ENCODE peak calls at places on chromosomes 1 and 21, in four cellular contexts. F is IMR-90; H is CD4-positive, alpha-beta T cell; S is substantia nigra. C is an unnamed sample.

GRCh38 chr1:233587958-233588799 is 25.7 kb upstream of the KCNK1 start:
- DNase-seq in S (no peak), H (no peak), F (no peak), C (peak; percentile 23)

GRCh38 chr1:33342041-33342723 is 21.3 kb upstream of the A3GALT2 start:
- DNase-seq in S (peak; percentile 61), F (peak; percentile 99), H (no peak), C (peak; percentile 43)

GRCh38 chr1:27070390-27071048 is 57.9 kb upstream of the TENT5B start:
- DNase-seq in S (no peak), F (no peak), H (no peak), C (no peak)

GRCh38 chr1:119987112-119987511 is 82.3 kb downstream of the NOTCH2 start:
- DNase-seq in S (no peak), F (peak; percentile 97), H (no peak), C (no peak)

GRCh38 chr1:94773931-94774422 is 46.2 kb upstream of the SLC44A3 start:
- DNase-seq in H (no peak), S (no peak), F (peak; percentile 85), C (no peak)

GRCh38 chr1:91548382-91549040 is 47.9 kb downstream of the CDC7 start:
- DNase-seq in F (no peak), H (no peak), S (no peak), C (no peak)

GRCh38 chr21:43012596-43012995 is 38.2 kb downstream of the PKNOX1 start:
- DNase-seq in S (no peak), F (peak; percentile 58), H (no peak), C (no peak)

GRCh38 chr1:16112558-16113555 is 39.4 kb upstream of the FAM131C start:
- DNase-seq in S (no peak), F (no peak), H (no peak), C (no peak)

GRCh38 chr1:231924183-231924582 is 297.6 kb downstream of the DISC1 start:
- DNase-seq in H (no peak), F (no peak), S (no peak), C (no peak)

GRCh38 chr1:6753320-6754140 is 31.7 kb upstream of the CAMTA1 start:
- DNase-seq in H (no peak), F (peak; percentile 35), S (no peak), C (no peak)